ENCODE peak calls at places on chromosome 3, in nine cellular contexts. O is IMR-90; E is NCI-H1092 treated with DMSO at 0.1 percent for 48 hours; U is breast epithelium; H is Peyer's patch; D is stimulated activated CD4-positive, alpha-beta T cell treated with anti-CD3 and anti-CD28 coated beads, Interleukin-12 subunit alpha, Interleukin-12 subunit beta, amount 100 ng/mL, for 24 hours; B is GM18507; P is amniotic stem cell; W is keratinocyte. N is an unnamed sample.

GRCh38 chr3:1326546-1326945 is 233.7 kb downstream of the CNTN6 start:
- DNase-seq in P (no peak), H (no peak), D (no peak), E (no peak), B (no peak), O (no peak), W (no peak), U (no peak), N (no peak)

GRCh38 chr3:151835751-151836550 is 22.0 kb downstream of the AADAC start:
- DNase-seq in H (no peak), W (no peak), P (no peak), D (no peak), E (no peak), B (no peak), U (no peak), O (peak), N (no peak)

GRCh38 chr3:65545429-65545828 is 493.3 kb downstream of the MAGI1 start:
- DNase-seq in O (peak), P (no peak), D (no peak), U (no peak), E (no peak), W (no peak), H (no peak), B (no peak), N (no peak)

GRCh38 chr3:72008226-72008996 is 223.5 kb upstream of the PROK2 start:
- DNase-seq in D (no peak), B (no peak), P (no peak), O (peak), E (no peak), U (no peak), H (no peak), W (no peak), N (no peak)

GRCh38 chr3:71681224-71681668 is 44.0 kb downstream of the EIF4E3 start:
- DNase-seq in O (peak), D (peak), B (peak), H (no peak), E (no peak), W (no peak), P (peak), U (peak), N (no peak)

GRCh38 chr3:71369733-71370391 is 213.7 kb downstream of the FOXP1 start:
- DNase-seq in U (no peak), E (no peak), B (no peak), W (no peak), P (no peak), D (no peak), H (no peak), O (peak), N (no peak)

GRCh38 chr3:191952609-191953008 is 491.6 kb downstream of the PYDC2 start:
- DNase-seq in U (no peak), W (no peak), E (no peak), O (no peak), P (no peak), B (no peak), H (no peak), D (no peak), N (no peak)

GRCh38 chr3:155494332-155494731 is 200.8 kb upstream of the STRIT1 start:
- DNase-seq in B (no peak), U (no peak), E (no peak), H (no peak), O (no peak), D (no peak), P (no peak), W (no peak), N (no peak)

GRCh38 chr3:13866406-13866965 is 13.4 kb downstream of the WNT7A start:
- DNase-seq in P (no peak), B (no peak), U (no peak), E (no peak), H (peak), D (peak), W (no peak), O (no peak), N (no peak)

GRCh38 chr3:104763007-104763406 is 603.7 kb upstream of the ALCAM start:
- DNase-seq in H (no peak), O (peak), B (no peak), E (no peak), W (no peak), U (no peak), P (peak), D (no peak), N (no peak)

GRCh38 chr3:20310629-20311028 is 124.6 kb upstream of the SGO1 start:
- DNase-seq in D (no peak), B (no peak), U (no peak), E (no peak), P (no peak), H (no peak), O (no peak), W (no peak), N (no peak)

GRCh38 chr3:125006190-125006855 is 49.5 kb downstream of the HEG1 start:
- DNase-seq in U (no peak), E (no peak), D (no peak), H (no peak), O (no peak), W (no peak), B (no peak), P (no peak), N (no peak)

GRCh38 chr3:190863119-190863465 is 598 bp upstream of the GMNC start:
- DNase-seq in W (no peak), E (no peak), B (no peak), O (no peak), D (no peak), U (no peak), H (no peak), P (no peak), N (no peak)

GRCh38 chr3:42264399-42265058 is 1.5 kb downstream of the CCK start:
- DNase-seq in W (peak), D (peak), O (peak), E (peak), U (peak), P (no peak), B (no peak), H (no peak), N (peak)

GRCh38 chr3:99384596-99384995 is 253.8 kb upstream of the COL8A1 start:
- DNase-seq in O (peak), U (no peak), W (no peak), E (no peak), H (no peak), P (no peak), B (no peak), D (no peak), N (no peak)

GRCh38 chr3:187719628-187720336 is 17.4 kb upstream of the RTP2 start:
- DNase-seq in O (no peak), B (no peak), U (no peak), E (peak), D (no peak), H (no peak), P (no peak), W (no peak), N (no peak)

GRCh38 chr3:141972394-141972793 is 96.0 kb downstream of the ATP1B3 start:
- DNase-seq in H (no peak), E (no peak), W (no peak), D (no peak), P (no peak), U (no peak), O (no peak), B (no peak), N (no peak)

GRCh38 chr3:194808709-194809108 is 123.0 kb downstream of the FAM43A start:
- DNase-seq in B (no peak), W (peak), D (no peak), H (no peak), O (peak), P (no peak), U (no peak), E (no peak), N (no peak)

GRCh38 chr3:136842294-136842693 is 19.7 kb upstream of the NCK1 start:
- DNase-seq in W (no peak), O (no peak), P (no peak), H (no peak), D (no peak), B (no peak), E (no peak), U (no peak), N (no peak)

GRCh38 chr3:112011376-112011940 is 12.7 kb downstream of the TAGLN3 start:
- DNase-seq in D (no peak), B (no peak), O (no peak), P (no peak), H (no peak), W (no peak), U (no peak), E (no peak), N (no peak)

GRCh38 chr3:5540532-5540931 is 353.0 kb downstream of the EDEM1 start:
- DNase-seq in P (no peak), O (no peak), E (no peak), U (no peak), W (no peak), B (no peak), D (no peak), H (no peak), N (no peak)

GRCh38 chr3:58487140-58487886 is 4.6 kb upstream of the KCTD6 start:
- DNase-seq in W (no peak), H (no peak), P (peak), U (no peak), O (peak), B (no peak), D (no peak), E (no peak), N (no peak)

GRCh38 chr3:37492977-37493471 is 318.6 kb upstream of the LRRFIP2 start:
- DNase-seq in W (no peak), U (no peak), D (no peak), H (no peak), E (peak), O (no peak), B (no peak), P (no peak), N (no peak)

GRCh38 chr3:64179860-64180259 is 45.4 kb downstream of the PRICKLE2 start:
- DNase-seq in E (no peak), O (peak), W (no peak), U (no peak), B (no peak), H (no peak), P (no peak), D (no peak), N (no peak)

GRCh38 chr3:47850062-47850802 is 47.3 kb downstream of the DHX30 start:
- DNase-seq in W (no peak), H (no peak), P (no peak), B (no peak), O (peak), E (no peak), U (no peak), D (no peak), N (no peak)

GRCh38 chr3:52547143-52547542 is 10.7 kb downstream of the UQCC5 start:
- DNase-seq in H (no peak), E (no peak), W (no peak), D (no peak), P (no peak), B (no peak), O (no peak), U (no peak), N (no peak)

GRCh38 chr3:194003128-194004057 is 132.6 kb upstream of the HES1 start:
- DNase-seq in U (peak), W (peak), E (peak), B (peak), H (peak), P (peak), D (peak), O (peak), N (peak)